ENCODE peak calls at places on chromosomes 6 and 20, in ten cellular contexts. Q, E, A, P, T, B, W, D, N and C are unnamed samples.

GRCh38 chr6:163355471-163355991 is 59.0 kb upstream of the QKI start:
- DNase-seq in Q (no peak), E (no peak), A (no peak), P (no peak), T (peak; percentile 72), B (peak; percentile 85), W (no peak), D (no peak), N (peak; percentile 25), C (no peak)

GRCh38 chr6:144647971-144648651 is 363.0 kb downstream of the UTRN start:
- DNase-seq in Q (no peak), E (no peak), A (no peak), P (no peak), T (no peak), B (no peak), W (no peak), D (no peak), N (no peak), C (no peak)

GRCh38 chr20:1644101-1644962 is 13.2 kb downstream of the SIRPG start:
- DNase-seq in Q (no peak), E (no peak), A (no peak), P (no peak), T (no peak), B (no peak), W (no peak), D (no peak), N (no peak), C (peak; percentile 77)

GRCh38 chr6:35544748-35545361 is 32.2 kb upstream of the TULP1 start:
- DNase-seq in Q (no peak), E (no peak), A (no peak), P (no peak), T (no peak), B (no peak), W (no peak), D (peak; percentile 33), N (no peak), C (no peak)

GRCh38 chr20:15642676-15643075 is 930.6 kb downstream of the KIF16B start:
- DNase-seq in Q (no peak), E (no peak), A (no peak), P (no peak), T (no peak), B (no peak), W (no peak), D (no peak), N (peak; percentile 51), C (no peak)

GRCh38 chr6:34476048-34476328 is 10.1 kb downstream of the PACSIN1 start:
- DNase-seq in Q (no peak), E (no peak), A (no peak), P (no peak), T (no peak), B (no peak), W (no peak), D (no peak), N (no peak), C (no peak)

GRCh38 chr20:58078741-58079522 is 149.5 kb downstream of the ANKRD60 start:
- DNase-seq in Q (no peak), E (peak; percentile 39), A (no peak), P (peak; percentile 39), T (no peak), B (peak; percentile 34), W (no peak), D (no peak), N (peak; percentile 70), C (peak; percentile 60)

GRCh38 chr6:137081997-137082396 is 37.2 kb upstream of the IL20RA start:
- DNase-seq in Q (no peak), E (no peak), A (no peak), P (no peak), T (no peak), B (no peak), W (no peak), D (no peak), N (no peak), C (no peak)

GRCh38 chr6:159682265-159682664 is 10.8 kb downstream of the SOD2 start:
- DNase-seq in Q (no peak), E (no peak), A (no peak), P (no peak), T (no peak), B (no peak), W (no peak), D (no peak), N (no peak), C (no peak)

GRCh38 chr6:109166643-109167042 is 71.3 kb downstream of the CEP57L1 start:
- DNase-seq in Q (no peak), E (no peak), A (no peak), P (no peak), T (no peak), B (no peak), W (no peak), D (no peak), N (no peak), C (no peak)

GRCh38 chr6:26103770-26104456 is 16.7 kb downstream of the HFE start:
- DNase-seq in Q (peak; percentile 69), E (peak; percentile 87), A (peak; percentile 83), P (peak; percentile 77), T (peak; percentile 82), B (peak; percentile 90), W (peak; percentile 73), D (peak; percentile 91), N (peak; percentile 95), C (peak; percentile 92)

GRCh38 chr6:148431413-148431812 is 88.8 kb downstream of the SASH1 start:
- DNase-seq in Q (no peak), E (no peak), A (no peak), P (no peak), T (no peak), B (no peak), W (no peak), D (no peak), N (no peak), C (peak; percentile 57)

GRCh38 chr6:126153661-126154060 is 167.3 kb downstream of the TRMT11 start:
- DNase-seq in Q (no peak), E (no peak), A (no peak), P (no peak), T (no peak), B (no peak), W (no peak), D (no peak), N (peak; percentile 77), C (no peak)

GRCh38 chr20:881051-881820 is 34.9 kb downstream of the ANGPT4 start:
- DNase-seq in Q (no peak), E (peak; percentile 8), A (no peak), P (no peak), T (no peak), B (no peak), W (no peak), D (peak; percentile 48), N (no peak), C (no peak)

GRCh38 chr6:44263357-44264100 is 1.8 kb downstream of the NFKBIE start:
- DNase-seq in Q (no peak), E (no peak), A (peak; percentile 57), P (no peak), T (no peak), B (no peak), W (no peak), D (no peak), N (no peak), C (no peak)

GRCh38 chr20:43389839-43390626 is 67.7 kb upstream of the SRSF6 start:
- DNase-seq in Q (peak; percentile 36), E (no peak), A (no peak), P (no peak), T (no peak), B (no peak), W (peak; percentile 11), D (no peak), N (no peak), C (no peak)
- TF ChIP-seq CTCF in Q (peak; percentile 60), E (peak; percentile 56), A (no peak), P (peak; percentile 77), T (no peak), B (no peak), W (peak; percentile 43), D (peak; percentile 12), N (peak; percentile 47), C (peak; percentile 23)

DNA sequence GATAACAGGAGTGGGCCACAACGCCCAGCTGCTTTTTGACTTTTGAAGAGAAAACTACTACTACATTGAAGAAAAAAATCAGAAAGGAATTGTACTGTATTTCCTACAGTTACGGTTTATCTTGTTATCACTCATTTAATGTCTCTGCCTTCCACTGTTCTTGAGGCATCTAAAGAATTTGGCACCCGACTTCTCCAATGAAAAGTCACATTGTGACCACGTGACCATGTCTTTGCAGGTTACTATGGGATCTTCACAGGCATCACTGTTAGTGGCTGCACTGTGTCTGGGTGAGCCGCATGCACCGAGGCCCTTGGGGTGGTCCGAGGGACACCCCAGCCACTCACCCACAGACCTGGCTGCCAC is 26.8 kb downstream of the RRBP1 start:
- DNase-seq in Q (no peak), E (no peak), A (no peak), P (no peak), T (no peak), B (no peak), W (no peak), D (no peak), N (no peak), C (no peak)
- TF ChIP-seq CTCF in Q (peak; percentile 34), E (no peak), A (no peak), P (peak; percentile 31), T (no peak), B (no peak), W (no peak), D (no peak), N (no peak), C (peak; percentile 11)

GRCh38 chr6:129670634-129671033 is 39.3 kb downstream of the ARHGAP18 start:
- DNase-seq in Q (no peak), E (no peak), A (no peak), P (no peak), T (no peak), B (no peak), W (no peak), D (no peak), N (no peak), C (no peak)

GRCh38 chr6:129672345-129672691 is 37.7 kb downstream of the ARHGAP18 start:
- DNase-seq in Q (no peak), E (no peak), A (no peak), P (no peak), T (no peak), B (no peak), W (no peak), D (no peak), N (no peak), C (no peak)

GRCh38 chr6:129673758-129674157 is 36.2 kb downstream of the ARHGAP18 start:
- DNase-seq in Q (no peak), E (no peak), A (no peak), P (no peak), T (no peak), B (no peak), W (no peak), D (no peak), N (no peak), C (no peak)

GRCh38 chr6:129672883-129673631 is 36.9 kb downstream of the ARHGAP18 start:
- DNase-seq in Q (no peak), E (peak; percentile 45), A (no peak), P (no peak), T (no peak), B (no peak), W (no peak), D (peak; percentile 63), N (peak; percentile 78), C (no peak)

GRCh38 chr6:129671442-129672344 is 38.3 kb downstream of the ARHGAP18 start:
- DNase-seq in Q (no peak), E (no peak), A (no peak), P (no peak), T (no peak), B (no peak), W (no peak), D (no peak), N (no peak), C (no peak)
- TF ChIP-seq CTCF in Q (no peak), E (peak; percentile 5), A (no peak), P (no peak), T (no peak), B (no peak), W (no peak), D (peak; percentile 21), N (peak; percentile 16), C (peak; percentile 20)

GRCh38 chr20:2651772-2652723 is at the start of gene NOP56:
- DNase-seq in Q (peak; percentile 97), E (peak; percentile 48), A (peak; percentile 97), P (peak; percentile 96), T (peak; percentile 93), B (peak; percentile 91), W (peak; percentile 97), D (peak; percentile 65), N (peak; percentile 54), C (peak; percentile 98)
- TF ChIP-seq CTCF in Q (no peak), E (no peak), A (no peak), P (no peak), T (no peak), B (no peak), W (no peak), D (no peak), N (no peak), C (no peak)